ENCODE peak calls at places on chromosomes 2 and 18, in seven cellular contexts. I, L, B, X, C, A and N are unnamed samples. For H3K27me3, the result is how much of the 10 kb centered on the place peaks cover.

GRCh38 chr2:182522428-182522896 is 95.6 kb upstream of the PDE1A start:
- DNase-seq in B (no peak), C (peak), L (no peak), X (no peak), A (no peak), I (no peak), N (no peak)

GRCh38 chr2:79903601-79904000 is 390.8 kb downstream of the CTNNA2 start:
- DNase-seq in C (no peak), B (no peak), L (no peak), A (no peak), X (no peak), I (no peak), N (no peak)

GRCh38 chr18:8947576-8947975 is 154.9 kb upstream of the NDUFV2 start:
- DNase-seq in X (no peak), I (no peak), C (no peak), A (no peak), B (no peak), L (no peak), N (no peak)

GRCh38 chr2:27977623-27978312 is 87.2 kb downstream of the BABAM2 start:
- DNase-seq in I (no peak), A (peak), X (no peak), C (peak), L (no peak), B (no peak), N (peak)

GRCh38 chr2:28979576-28980366 is 1.3 kb upstream of the TOGARAM2 start:
- DNase-seq in C (no peak), X (no peak), A (no peak), B (no peak), I (no peak), L (peak), N (no peak)

GRCh38 chr2:119706196-119706595 is 27.2 kb downstream of the TMEM177 start:
- DNase-seq in L (no peak), B (no peak), A (no peak), X (no peak), C (no peak), I (no peak), N (no peak)

GRCh38 chr2:105950521-105951389 is 206.0 kb downstream of the NCK2 start:
- DNase-seq in A (no peak), X (peak), C (no peak), L (no peak), B (no peak), I (peak), N (no peak)

GRCh38 chr2:25473758-25474335 is 132.1 kb upstream of the DNMT3A start:
- DNase-seq in A (no peak), X (no peak), B (peak), C (peak), L (no peak), I (peak), N (no peak)

GRCh38 chr2:120738786-120739771 is 3.4 kb downstream of the GLI2 start:
- DNase-seq in I (no peak), X (no peak), C (no peak), B (peak), A (no peak), L (no peak), N (no peak)

GRCh38 chr18:34158881-34159690 is 65.6 kb downstream of the NOL4 start:
- DNase-seq in L (peak), X (peak), I (peak), C (peak), B (no peak), A (peak), N (no peak)

GRCh38 chr2:239046822-239047221 is 198.9 kb downstream of the TWIST2 start:
- DNase-seq in B (no peak), I (no peak), C (no peak), A (no peak), L (no peak), X (no peak), N (peak)

GRCh38 chr2:43948370-43948769 is 47.4 kb downstream of the LRPPRC start:
- DNase-seq in X (no peak), C (no peak), B (no peak), A (no peak), I (no peak), L (no peak), N (no peak)

GRCh38 chr2:20209373-20210109 is 15.4 kb downstream of the SDC1 start:
- DNase-seq in B (no peak), X (no peak), L (no peak), A (no peak), C (no peak), I (no peak), N (no peak)

GRCh38 chr2:19349911-19350677 is 8.3 kb downstream of the OSR1 start:
- DNase-seq in B (no peak), L (peak), A (no peak), C (peak), X (peak), I (peak), N (no peak)

GRCh38 chr2:6368271-6368670 is 497.4 kb downstream of the CMPK2 start:
- DNase-seq in L (no peak), B (no peak), A (peak), X (no peak), C (peak), I (no peak), N (no peak)

GRCh38 chr2:48488545-48488944 is 41.4 kb upstream of the STON1 start:
- DNase-seq in L (no peak), I (no peak), C (no peak), A (no peak), X (no peak), B (no peak), N (no peak)

GRCh38 chr2:134431837-134432437 is 178.1 kb downstream of the MGAT5 start:
- DNase-seq in B (no peak), C (peak), A (peak), L (no peak), X (peak), I (no peak), N (no peak)

GRCh38 chr2:127641846-127642510 is 4.0 kb upstream of the GPR17 start:
- DNase-seq in X (no peak), C (no peak), A (no peak), I (no peak), L (no peak), B (no peak), N (no peak)

GRCh38 chr2:233156001-233156400 is 95.5 kb upstream of the ATG16L1 start:
- DNase-seq in I (no peak), A (no peak), X (no peak), C (no peak), B (no peak), L (no peak), N (no peak)

GRCh38 chr18:3251963-3252277 is 4.3 kb downstream of the MYL12A start:
- DNase-seq in B (no peak), C (peak), L (no peak), X (no peak), A (peak), I (no peak), N (no peak)

GRCh38 chr2:5777089-5777488 is 84.9 kb downstream of the SOX11 start:
- DNase-seq in X (no peak), A (peak), B (peak), L (no peak), C (no peak), I (no peak), N (no peak)

GRCh38 chr2:73877071-73877802 is 15.6 kb upstream of the ACTG2 start:
- DNase-seq in C (no peak), X (no peak), A (no peak), I (no peak), B (no peak), L (no peak), N (no peak)

GRCh38 chr2:150426724-150427123 is 60.7 kb downstream of the RND3 start:
- DNase-seq in X (no peak), B (no peak), A (no peak), L (no peak), I (no peak), C (no peak), N (no peak)

GRCh38 chr2:32864337-32864736 is 82.4 kb upstream of the LTBP1 start:
- DNase-seq in X (no peak), L (no peak), I (no peak), A (peak), C (peak), B (no peak), N (no peak)

GRCh38 chr2:52976132-52976949 is 791.3 kb upstream of the CHAC2 start:
- DNase-seq in X (peak), B (no peak), A (peak), L (no peak), I (no peak), C (peak), N (no peak)

GRCh38 chr2:132943829-132944228 is 273.8 kb upstream of the LYPD1 start:
- DNase-seq in I (no peak), X (no peak), L (no peak), B (no peak), C (no peak), A (peak), N (no peak)

GRCh38 chr2:36461039-36461681 is 105.6 kb downstream of the CRIM1 start:
- DNase-seq in L (no peak), X (peak), I (no peak), A (peak), B (no peak), C (peak), N (no peak)

GRCh38 chr18:73669299-73669698 is 478.3 kb downstream of the FBXO15 start:
- DNase-seq in A (peak), L (no peak), B (no peak), X (no peak), I (no peak), C (peak), N (no peak)

GRCh38 chr2:173028671-173029070 is 47.0 kb upstream of the MAP3K20 start:
- DNase-seq in L (peak), I (no peak), X (no peak), B (no peak), C (peak), A (peak), N (no peak)

GRCh38 chr2:225022188-225022587 is 20.1 kb downstream of the DOCK10 start:
- DNase-seq in I (no peak), B (no peak), C (no peak), X (no peak), L (no peak), A (no peak), N (no peak)

GRCh38 chr2:174680221-174680620 is 82.6 kb upstream of the WIPF1 start:
- DNase-seq in C (no peak), A (no peak), X (no peak), I (no peak), B (no peak), L (no peak), N (no peak)
- H3K4me3 ChIP-seq in C (no peak), A (no peak), X (no peak), I (no peak), B (no peak), L (no peak), N (no peak)

GRCh38 chr18:37493352-37493935 is 72.2 kb downstream of the CELF4 start:
- DNase-seq in L (no peak), I (no peak), B (no peak), A (no peak), X (no peak), C (no peak), N (no peak)

GRCh38 chr18:37495354-37495753 is 70.2 kb downstream of the CELF4 start:
- DNase-seq in I (no peak), L (no peak), B (no peak), C (no peak), A (no peak), X (no peak), N (no peak)

GRCh38 chr18:37491526-37491925 is 74.1 kb downstream of the CELF4 start:
- DNase-seq in I (no peak), X (no peak), A (no peak), B (no peak), L (no peak), C (no peak), N (no peak)

GRCh38 chr18:37494406-37494805 is 71.2 kb downstream of the CELF4 start:
- DNase-seq in I (no peak), B (no peak), X (no peak), C (no peak), A (no peak), L (no peak), N (no peak)

GRCh38 chr18:37492952-37493351 is 72.6 kb downstream of the CELF4 start:
- DNase-seq in X (no peak), B (no peak), I (no peak), L (no peak), A (no peak), C (no peak), N (no peak)
- H3K27me3 ChIP-seq in X (under half), B (under half), I (under half), L (under half), A (under half), C (half or more), N (under half)

GRCh38 chr18:24270937-24271380 is 126.7 kb downstream of the OSBPL1A start:
- DNase-seq in X (peak), A (peak), L (peak), I (no peak), B (no peak), C (peak), N (no peak)
- H3K4me3 ChIP-seq in X (peak), A (peak), L (peak), I (peak), B (peak), C (peak), N (peak)

DNA sequence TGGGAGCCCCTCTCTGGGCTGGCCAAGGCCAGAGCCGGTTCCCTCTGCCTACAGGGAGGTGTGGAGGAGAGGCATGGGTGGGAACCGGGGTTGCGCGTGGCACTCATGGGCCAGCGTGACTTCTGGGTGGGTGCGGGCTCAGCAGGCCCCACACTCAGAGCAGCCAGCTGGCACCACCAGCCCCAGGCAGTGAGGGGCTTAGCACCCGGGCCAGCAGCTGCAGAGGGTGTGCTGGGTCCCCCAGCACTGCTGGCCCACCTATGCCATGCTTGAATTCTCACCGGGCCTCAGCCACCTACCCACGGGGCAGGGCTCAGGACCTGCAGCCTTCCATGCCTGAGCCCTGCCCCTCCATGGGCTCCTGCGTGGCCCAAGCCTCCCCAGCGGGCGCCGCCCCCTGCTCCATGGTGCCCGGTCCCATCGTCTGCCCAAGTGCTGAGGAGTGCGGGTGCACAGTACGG is 248.5 kb upstream of the HNMT start:
- DNase-seq in L (no peak), B (no peak), C (no peak), A (no peak), I (no peak), X (no peak), N (no peak)
- H3K27me3 ChIP-seq in L (under half), B (under half), C (under half), A (under half), I (under half), X (under half), N (under half)

GRCh38 chr18:62384610-62385097 is 59.5 kb downstream of the TNFRSF11A start:
- DNase-seq in B (no peak), A (no peak), X (no peak), I (no peak), C (no peak), L (no peak), N (no peak)
- H3K4me3 ChIP-seq in B (no peak), A (peak), X (no peak), I (peak), C (peak), L (no peak), N (peak)

GRCh38 chr2:70891572-70892356 is 43.9 kb upstream of the ATP6V1B1 start:
- DNase-seq in L (no peak), I (peak), B (peak), C (no peak), X (no peak), A (no peak), N (no peak)
- H3K27me3 ChIP-seq in L (half or more), I (half or more), B (under half), C (half or more), X (half or more), A (half or more), N (half or more)

GRCh38 chr2:203909946-203910476 is 26.6 kb upstream of the ICOS start:
- DNase-seq in A (no peak), I (no peak), X (no peak), L (no peak), C (no peak), B (no peak), N (no peak)
- H3K4me3 ChIP-seq in A (no peak), I (peak), X (no peak), L (no peak), C (peak), B (no peak), N (peak)

GRCh38 chr2:84878459-84878858 is 2.4 kb downstream of the TRABD2A start:
- DNase-seq in I (no peak), C (no peak), L (no peak), A (no peak), X (no peak), B (no peak), N (no peak)
- H3K27me3 ChIP-seq in I (half or more), C (under half), L (under half), A (under half), X (half or more), B (under half), N (under half)

DNA sequence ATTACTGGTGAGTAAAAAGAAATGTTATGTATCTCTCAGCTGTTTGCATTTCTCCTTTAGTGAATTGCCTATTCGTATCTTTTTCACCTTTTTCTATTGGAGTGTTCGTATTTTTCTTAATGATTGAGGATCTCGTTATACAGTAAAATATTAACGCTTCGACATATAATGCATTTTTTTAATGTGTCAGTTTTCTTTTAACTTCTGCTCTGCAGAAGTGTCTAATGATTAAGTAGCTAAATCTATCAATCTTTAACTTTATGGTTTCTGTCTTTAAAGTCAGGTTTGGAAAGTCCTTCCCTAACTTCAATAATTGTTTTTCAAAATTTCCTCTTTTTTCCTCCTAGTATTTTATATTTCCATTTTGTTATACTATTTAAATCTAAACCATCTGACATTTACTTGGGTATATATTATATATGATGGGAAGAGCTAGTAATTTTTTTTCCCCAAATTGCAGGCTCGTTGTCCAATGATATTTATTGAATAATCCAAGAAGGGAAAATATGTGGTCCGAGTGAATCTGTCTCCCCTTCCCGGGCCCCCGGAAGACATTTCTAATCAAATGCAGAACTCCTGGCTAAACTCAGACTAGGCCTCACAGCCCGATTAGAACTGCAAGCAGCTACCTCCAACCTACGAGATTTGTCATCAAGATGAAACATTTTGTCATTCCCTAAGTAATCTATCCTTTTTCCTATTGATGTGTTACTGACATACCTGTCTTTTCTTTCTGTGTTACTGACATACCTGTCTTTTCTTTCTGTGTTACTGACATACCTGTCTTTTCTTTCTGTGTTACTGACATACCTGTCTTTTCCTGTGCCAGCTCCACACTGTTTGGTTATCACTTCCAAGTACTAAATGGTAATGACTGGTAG is 17.2 kb downstream of the PCBP1 start:
- DNase-seq in X (no peak), A (peak), L (no peak), C (peak), B (no peak), I (peak), N (no peak)
- H3K4me3 ChIP-seq in X (no peak), A (no peak), L (no peak), C (peak), B (no peak), I (no peak), N (no peak)